ENCODE peak calls at places on chromosomes 5 and 9, in four cellular contexts. F is fibroblast of lung, B is PC-3, R is mammary epithelial cell. Y is an unnamed sample.

GRCh38 chr5:171310816-171311697 is 2.0 kb downstream of the TLX3 start:
- DNase-seq in F (peak; percentile 41), R (peak; percentile 23), B (peak; percentile 50), Y (peak; percentile 91)

GRCh38 chr5:172920447-172920849 is 38.8 kb upstream of the RPL26L1 start:
- DNase-seq in B (peak; percentile 80), F (peak; percentile 100), R (peak; percentile 49), Y (peak; percentile 96)

GRCh38 chr9:99411479-99412100 is 189.5 kb downstream of the SEC61B start:
- DNase-seq in B (no peak), F (no peak), R (no peak), Y (no peak)

GRCh38 chr5:95644351-95645042 is 2.1 kb upstream of the RFESD start:
- DNase-seq in F (peak; percentile 74), B (peak; percentile 78), R (peak; percentile 56), Y (peak; percentile 83)

GRCh38 chr9:114112778-114113585 is 13.9 kb upstream of the KIF12 start:
- DNase-seq in B (peak; percentile 43), F (peak; percentile 64), R (peak; percentile 31), Y (peak; percentile 78)

GRCh38 chr9:13688223-13688989 is 408.9 kb upstream of the MPDZ start:
- DNase-seq in B (peak; percentile 18), F (no peak), R (peak; percentile 62), Y (no peak)

GRCh38 chr9:113600871-113601545 is 137.5 kb downstream of the RGS3 start:
- DNase-seq in B (no peak), F (no peak), R (no peak), Y (peak; percentile 70)

GRCh38 chr5:41598011-41598410 is 87.6 kb upstream of the PLCXD3 start:
- DNase-seq in B (no peak), F (no peak), R (no peak), Y (no peak)

GRCh38 chr9:118836891-118837290 is 532.3 kb downstream of the BRINP1 start:
- DNase-seq in F (no peak), R (no peak), B (no peak), Y (no peak)

GRCh38 chr5:61409568-61409967 is 77.5 kb downstream of the ZSWIM6 start:
- DNase-seq in R (peak; percentile 88), B (peak; percentile 87), F (peak; percentile 93), Y (peak; percentile 68)

GRCh38 chr5:110463116-110463515 is 263.4 kb downstream of the TMEM232 start:
- DNase-seq in B (no peak), R (no peak), F (no peak), Y (no peak)

GRCh38 chr9:137189297-137190295 is 1.1 kb downstream of the SSNA1 start:
- DNase-seq in R (no peak), B (no peak), F (no peak), Y (peak; percentile 97)

DNA sequence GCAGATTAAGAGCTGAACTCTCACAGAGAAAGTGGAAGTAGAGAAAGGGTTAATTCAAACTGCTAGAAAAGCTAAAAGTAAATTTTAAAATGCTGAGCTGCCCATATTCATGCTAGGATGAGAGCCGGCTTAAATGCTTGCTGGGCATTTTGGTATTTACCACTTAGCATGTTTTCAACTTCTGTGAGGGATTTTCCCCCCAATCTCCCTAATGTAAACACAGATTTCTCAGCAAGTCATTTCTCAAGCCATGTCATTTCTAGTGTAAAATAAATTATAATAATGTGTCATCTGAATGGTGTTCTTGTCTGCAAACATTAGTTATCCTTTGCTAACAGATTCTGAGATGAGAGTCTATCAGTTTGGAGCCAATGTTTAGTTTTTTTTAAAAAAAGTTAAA is 22.3 kb downstream of the RPS23 start:
- DNase-seq in F (no peak), B (no peak), R (no peak), Y (no peak)
- H2AFZ ChIP-seq in F (no peak overlapping the region), B (no peak overlapping the region), R (no peak overlapping the region), Y (no peak overlapping the region)

DNA sequence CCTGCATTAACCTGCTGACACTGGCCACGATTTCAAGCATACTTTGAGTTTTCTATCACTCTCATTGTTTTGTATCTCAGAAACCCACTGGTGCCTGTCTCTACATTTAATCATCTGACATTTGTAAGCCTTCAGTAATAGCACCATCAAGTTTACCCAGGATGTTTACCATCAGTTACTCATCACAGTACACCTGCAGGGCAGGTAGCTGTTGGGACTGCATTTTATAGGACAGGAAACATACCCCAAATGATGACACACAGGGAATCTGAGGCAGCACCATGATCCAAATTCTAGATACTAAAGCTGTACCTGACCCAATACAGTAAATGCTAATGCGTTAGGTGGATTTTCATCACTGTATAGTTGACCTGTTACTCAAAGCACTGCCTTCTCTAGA is 114.2 kb downstream of the FEM1C start:
- DNase-seq in F (no peak), B (peak; percentile 89), R (no peak), Y (no peak)
- TF ChIP-seq CTCF in F (no peak), B (no peak), R (no peak), Y (no peak)

GRCh38 chr5:10138385-10139057 is 111.2 kb downstream of the ATPSCKMT start:
- DNase-seq in R (no peak), F (peak; percentile 5), B (no peak), Y (peak; percentile 71)

GRCh38 chr5:10130881-10131280 is 118.8 kb downstream of the ATPSCKMT start:
- DNase-seq in R (no peak), F (no peak), B (no peak), Y (no peak)

DNA sequence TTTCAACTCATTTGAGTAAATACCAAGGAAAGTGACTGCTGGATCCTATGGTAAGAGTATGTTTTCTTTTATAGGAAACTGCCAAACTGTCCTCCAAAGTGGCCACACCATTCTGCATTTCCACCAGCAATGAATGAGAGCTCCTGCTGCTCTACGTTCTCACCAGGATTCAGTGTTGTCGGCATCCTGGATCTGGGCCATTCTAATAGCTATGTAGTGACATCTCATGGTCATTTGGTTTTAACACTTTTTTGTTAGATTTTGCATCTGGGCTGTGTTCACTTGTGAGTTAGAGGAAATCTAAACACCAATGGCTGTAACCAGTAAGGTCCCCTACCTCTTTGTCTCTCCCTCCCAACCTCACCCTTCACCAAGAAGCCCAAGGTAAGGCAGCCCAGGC is 115.9 kb downstream of the ATPSCKMT start:
- DNase-seq in B (peak; percentile 49), F (peak; percentile 5), R (no peak), Y (no peak)
- H3K9me3 ChIP-seq in B (no peaks in the 10 kb centered on the region), F (no peaks in the 10 kb centered on the region), R (no peaks in the 10 kb centered on the region), Y (no peaks in the 10 kb centered on the region)

GRCh38 chr9:121285835-121286687 is 18.1 kb downstream of the GSN start:
- DNase-seq in F (peak; percentile 63), R (peak; percentile 83), B (no peak), Y (no peak)

GRCh38 chr9:121286688-121286972 is 18.7 kb downstream of the GSN start:
- DNase-seq in B (no peak), F (no peak), R (no peak), Y (no peak)

GRCh38 chr9:121288874-121289553 is 21.1 kb downstream of the GSN start:
- DNase-seq in F (peak; percentile 50), B (no peak), R (peak; percentile 77), Y (no peak)

GRCh38 chr9:121288557-121288873 is 20.6 kb downstream of the GSN start:
- DNase-seq in R (no peak), B (no peak), F (no peak), Y (no peak)

GRCh38 chr9:121286973-121287721 is 19.2 kb downstream of the GSN start:
- DNase-seq in B (peak; percentile 96), R (peak; percentile 99), F (peak; percentile 97), Y (peak; percentile 96)
- H2AFZ ChIP-seq in B (peak overlapping the region; percentile 81), R (peak overlapping the region; percentile 82), F (no peak overlapping the region), Y (peak overlapping the region; percentile 55)

DNA sequence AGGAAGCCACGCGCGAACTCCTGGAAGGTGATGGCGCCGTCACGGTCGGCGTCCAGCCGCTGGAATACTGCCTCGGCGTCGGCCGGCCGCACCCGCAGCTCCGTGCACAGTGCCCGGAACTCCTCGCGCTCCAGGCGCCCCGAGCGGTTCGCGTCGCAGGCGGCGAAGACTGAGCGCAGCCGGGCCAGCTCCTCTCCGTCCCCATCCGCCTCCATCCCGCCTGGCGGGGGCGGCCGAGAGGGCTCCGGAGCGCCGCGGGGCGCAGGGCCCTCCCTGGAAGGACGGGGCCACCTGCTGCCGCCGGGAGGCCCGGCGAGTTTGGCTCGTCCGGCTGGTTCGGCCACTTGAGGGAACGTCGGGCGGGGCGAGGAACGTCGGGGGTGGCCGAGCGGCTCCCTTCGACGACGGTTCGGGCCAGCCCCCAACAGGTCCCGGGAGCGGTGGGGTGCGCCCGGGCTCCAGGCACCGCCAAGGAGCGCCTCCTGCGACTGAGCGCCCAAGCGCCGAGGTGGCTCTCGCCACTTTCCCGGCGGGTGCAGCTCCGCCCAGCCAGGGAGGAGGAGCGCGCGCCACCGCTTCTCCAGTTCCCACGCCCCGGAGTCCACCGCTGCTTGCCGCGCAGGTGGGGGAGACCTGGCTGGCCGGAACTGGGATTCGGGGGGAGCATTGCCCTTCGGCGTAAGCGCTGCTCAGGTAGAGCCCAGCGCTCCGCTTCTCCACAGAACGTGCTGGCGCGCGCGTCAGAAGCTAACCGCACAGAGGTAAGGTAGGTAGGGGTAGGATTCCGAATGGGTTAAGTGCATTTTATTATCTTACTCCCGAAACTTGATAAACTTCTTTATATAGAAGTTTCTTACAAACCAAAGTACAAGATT is at the start of gene RASEF:
- DNase-seq in R (peak; percentile 78), F (peak; percentile 6), B (peak; percentile 71), Y (peak; percentile 82)
- TF ChIP-seq CTCF in R (no peak), F (no peak), B (peak; percentile 14), Y (no peak)